ENCODE peak calls at places on chromosomes 3 and 15, in seven cellular contexts. One of them, this sample, is unnamed.

GRCh38 chr15:81480645-81481053 is 106.6 kb upstream of the TMC3 start:
- DNase-seq in RWPE1: peak
- DNase-seq in skeletal muscle cell: no peak
- DNase-seq in NCI-H748 treated with DMSO at 0.1 percent for 48 hours: peak
- DNase-seq in NB4: peak
- DNase-seq in NCI-H2029: peak
- DNase-seq in AG10803: peak
- DNase-seq in this sample: no peak

GRCh38 chr3:169759256-169759655 is 5.6 kb downstream of the TERC start:
- DNase-seq in RWPE1: peak
- DNase-seq in NB4: peak
- DNase-seq in AG10803: peak
- DNase-seq in skeletal muscle cell: no peak
- DNase-seq in NCI-H748 treated with DMSO at 0.1 percent for 48 hours: no peak
- DNase-seq in NCI-H2029: no peak
- DNase-seq in this sample: no peak

GRCh38 chr3:134754768-134755559 is 40.1 kb upstream of the EPHB1 start:
- DNase-seq in RWPE1: peak
- DNase-seq in skeletal muscle cell: no peak
- DNase-seq in AG10803: peak
- DNase-seq in NB4: peak
- DNase-seq in NCI-H2029: no peak
- DNase-seq in NCI-H748 treated with DMSO at 0.1 percent for 48 hours: no peak
- DNase-seq in this sample: peak

GRCh38 chr15:92343869-92344643 is 49.6 kb upstream of the ST8SIA2 start:
- DNase-seq in RWPE1: no peak
- DNase-seq in NCI-H748 treated with DMSO at 0.1 percent for 48 hours: no peak
- DNase-seq in NCI-H2029: peak
- DNase-seq in skeletal muscle cell: no peak
- DNase-seq in AG10803: no peak
- DNase-seq in NB4: no peak
- DNase-seq in this sample: no peak

GRCh38 chr3:143002083-143002712 is 828 bp downstream of the U2SURP start:
- DNase-seq in NCI-H748 treated with DMSO at 0.1 percent for 48 hours: no peak
- DNase-seq in AG10803: peak
- DNase-seq in NCI-H2029: no peak
- DNase-seq in NB4: peak
- DNase-seq in skeletal muscle cell: no peak
- DNase-seq in RWPE1: peak
- DNase-seq in this sample: no peak

GRCh38 chr3:11820540-11821041 is 26.1 kb downstream of the TAMM41 start:
- DNase-seq in AG10803: peak
- DNase-seq in NB4: no peak
- DNase-seq in skeletal muscle cell: no peak
- DNase-seq in NCI-H748 treated with DMSO at 0.1 percent for 48 hours: no peak
- DNase-seq in RWPE1: no peak
- DNase-seq in NCI-H2029: no peak
- DNase-seq in this sample: peak

GRCh38 chr15:45588199-45588910 is 1.2 kb downstream of the BLOC1S6 start:
- DNase-seq in NB4: peak
- DNase-seq in AG10803: no peak
- DNase-seq in NCI-H2029: no peak
- DNase-seq in RWPE1: no peak
- DNase-seq in NCI-H748 treated with DMSO at 0.1 percent for 48 hours: no peak
- DNase-seq in skeletal muscle cell: no peak
- DNase-seq in this sample: no peak

GRCh38 chr3:145780301-145780700 is 380.7 kb downstream of the PLOD2 start:
- DNase-seq in skeletal muscle cell: no peak
- DNase-seq in RWPE1: no peak
- DNase-seq in NCI-H2029: no peak
- DNase-seq in AG10803: no peak
- DNase-seq in NCI-H748 treated with DMSO at 0.1 percent for 48 hours: no peak
- DNase-seq in NB4: no peak
- DNase-seq in this sample: no peak

GRCh38 chr3:16633948-16634347 is 28.7 kb upstream of the DAZL start:
- DNase-seq in skeletal muscle cell: no peak
- DNase-seq in NCI-H2029: no peak
- DNase-seq in NCI-H748 treated with DMSO at 0.1 percent for 48 hours: no peak
- DNase-seq in RWPE1: no peak
- DNase-seq in AG10803: no peak
- DNase-seq in NB4: no peak
- DNase-seq in this sample: no peak

GRCh38 chr3:183515968-183516851 is 39.3 kb downstream of the KLHL6 start:
- DNase-seq in AG10803: no peak
- DNase-seq in NB4: peak
- DNase-seq in skeletal muscle cell: no peak
- DNase-seq in RWPE1: no peak
- DNase-seq in NCI-H748 treated with DMSO at 0.1 percent for 48 hours: no peak
- DNase-seq in NCI-H2029: no peak
- DNase-seq in this sample: peak

GRCh38 chr15:101027273-101027901 is 108.2 kb downstream of the LRRK1 start:
- DNase-seq in skeletal muscle cell: no peak
- DNase-seq in NCI-H748 treated with DMSO at 0.1 percent for 48 hours: no peak
- DNase-seq in NB4: no peak
- DNase-seq in AG10803: no peak
- DNase-seq in NCI-H2029: no peak
- DNase-seq in RWPE1: no peak
- DNase-seq in this sample: no peak

GRCh38 chr3:182717216-182717615 is 76.1 kb upstream of the ATP11B start:
- DNase-seq in NCI-H748 treated with DMSO at 0.1 percent for 48 hours: no peak
- DNase-seq in NCI-H2029: no peak
- DNase-seq in skeletal muscle cell: no peak
- DNase-seq in AG10803: no peak
- DNase-seq in RWPE1: no peak
- DNase-seq in NB4: no peak
- DNase-seq in this sample: no peak

GRCh38 chr15:61794881-61795280 is 265.4 kb downstream of the VPS13C start:
- DNase-seq in NCI-H748 treated with DMSO at 0.1 percent for 48 hours: no peak
- DNase-seq in skeletal muscle cell: peak
- DNase-seq in AG10803: peak
- DNase-seq in NCI-H2029: no peak
- DNase-seq in NB4: no peak
- DNase-seq in RWPE1: peak
- DNase-seq in this sample: no peak

GRCh38 chr3:62151591-62151990 is 221.8 kb downstream of the FEZF2 start:
- DNase-seq in AG10803: peak
- DNase-seq in NB4: no peak
- DNase-seq in RWPE1: no peak
- DNase-seq in NCI-H748 treated with DMSO at 0.1 percent for 48 hours: no peak
- DNase-seq in NCI-H2029: no peak
- DNase-seq in skeletal muscle cell: no peak
- DNase-seq in this sample: no peak

GRCh38 chr3:39601241-39601640 is 133.8 kb downstream of the MOBP start:
- DNase-seq in NCI-H748 treated with DMSO at 0.1 percent for 48 hours: no peak
- DNase-seq in RWPE1: no peak
- DNase-seq in NCI-H2029: peak
- DNase-seq in AG10803: no peak
- DNase-seq in skeletal muscle cell: no peak
- DNase-seq in NB4: no peak
- DNase-seq in this sample: no peak

GRCh38 chr15:63474810-63475316 is 29.5 kb upstream of the USP3 start:
- DNase-seq in AG10803: no peak
- DNase-seq in NCI-H2029: peak
- DNase-seq in RWPE1: no peak
- DNase-seq in skeletal muscle cell: no peak
- DNase-seq in NCI-H748 treated with DMSO at 0.1 percent for 48 hours: no peak
- DNase-seq in NB4: peak
- DNase-seq in this sample: no peak

GRCh38 chr15:92460023-92460422 is 66.3 kb downstream of the ST8SIA2 start:
- DNase-seq in NCI-H748 treated with DMSO at 0.1 percent for 48 hours: no peak
- DNase-seq in NB4: no peak
- DNase-seq in RWPE1: no peak
- DNase-seq in skeletal muscle cell: no peak
- DNase-seq in NCI-H2029: no peak
- DNase-seq in AG10803: no peak
- DNase-seq in this sample: no peak

GRCh38 chr3:82790307-82791097 is 1029.1 kb upstream of the GBE1 start:
- DNase-seq in NCI-H2029: no peak
- DNase-seq in AG10803: no peak
- DNase-seq in NB4: no peak
- DNase-seq in RWPE1: no peak
- DNase-seq in NCI-H748 treated with DMSO at 0.1 percent for 48 hours: no peak
- DNase-seq in skeletal muscle cell: no peak
- DNase-seq in this sample: no peak

GRCh38 chr3:185702564-185703225 is 116.6 kb downstream of the SENP2 start:
- DNase-seq in NB4: no peak
- DNase-seq in RWPE1: no peak
- DNase-seq in NCI-H2029: no peak
- DNase-seq in skeletal muscle cell: no peak
- DNase-seq in AG10803: no peak
- DNase-seq in NCI-H748 treated with DMSO at 0.1 percent for 48 hours: no peak
- DNase-seq in this sample: no peak

GRCh38 chr15:36594556-36595090 is 15.2 kb downstream of the CDIN1 start:
- DNase-seq in RWPE1: no peak
- DNase-seq in NB4: no peak
- DNase-seq in NCI-H2029: no peak
- DNase-seq in NCI-H748 treated with DMSO at 0.1 percent for 48 hours: no peak
- DNase-seq in AG10803: no peak
- DNase-seq in skeletal muscle cell: no peak
- DNase-seq in this sample: no peak

GRCh38 chr15:63395730-63396545 is 14.3 kb upstream of the CA12 start:
- DNase-seq in NCI-H748 treated with DMSO at 0.1 percent for 48 hours: no peak
- DNase-seq in NCI-H2029: no peak
- DNase-seq in skeletal muscle cell: no peak
- DNase-seq in NB4: no peak
- DNase-seq in AG10803: no peak
- DNase-seq in RWPE1: no peak
- DNase-seq in this sample: no peak

GRCh38 chr3:15899438-15899837 is 101.7 kb upstream of the ANKRD28 start:
- DNase-seq in skeletal muscle cell: no peak
- DNase-seq in AG10803: peak
- DNase-seq in RWPE1: peak
- DNase-seq in NCI-H2029: peak
- DNase-seq in NB4: peak
- DNase-seq in NCI-H748 treated with DMSO at 0.1 percent for 48 hours: no peak
- DNase-seq in this sample: no peak

GRCh38 chr3:29381595-29381994 is 100.7 kb downstream of the RBMS3 start:
- DNase-seq in AG10803: peak
- DNase-seq in NCI-H748 treated with DMSO at 0.1 percent for 48 hours: no peak
- DNase-seq in NCI-H2029: no peak
- DNase-seq in RWPE1: no peak
- DNase-seq in skeletal muscle cell: no peak
- DNase-seq in NB4: no peak
- DNase-seq in this sample: no peak